ENCODE peak calls at places on chromosomes 16 and 17, in four cellular contexts. One of them, this sample, is unnamed.

GRCh38 chr17:73342057-73342522 is 30.3 kb upstream of the CDC42EP4 start:
- DNase-seq in astrocyte of the spinal cord: peak
- DNase-seq in upper lobe of right lung: peak
- DNase-seq in HFF-Myc: peak
- DNase-seq in this sample: peak

GRCh38 chr16:85989863-85990643 is 91.1 kb downstream of the IRF8 start:
- DNase-seq in HFF-Myc: no peak
- DNase-seq in astrocyte of the spinal cord: no peak
- DNase-seq in upper lobe of right lung: no peak
- DNase-seq in this sample: no peak

GRCh38 chr16:1094124-1094479 is 1.9 kb downstream of the C1QTNF8 start:
- DNase-seq in upper lobe of right lung: no peak
- DNase-seq in astrocyte of the spinal cord: no peak
- DNase-seq in HFF-Myc: no peak
- DNase-seq in this sample: no peak

GRCh38 chr16:1527836-1528811 is 5.3 kb upstream of the TMEM204 start:
- DNase-seq in upper lobe of right lung: no peak
- DNase-seq in astrocyte of the spinal cord: no peak
- DNase-seq in HFF-Myc: no peak
- DNase-seq in this sample: no peak

GRCh38 chr16:81939164-81940067 is 71.9 kb downstream of the SDR42E1 start:
- DNase-seq in HFF-Myc: no peak
- DNase-seq in upper lobe of right lung: no peak
- DNase-seq in astrocyte of the spinal cord: no peak
- DNase-seq in this sample: peak

GRCh38 chr17:64418506-64419339 is 28.1 kb upstream of the PECAM1 start:
- DNase-seq in astrocyte of the spinal cord: peak
- DNase-seq in upper lobe of right lung: peak
- DNase-seq in HFF-Myc: peak
- DNase-seq in this sample: no peak

GRCh38 chr16:58026139-58026704 is 668 bp downstream of the MMP15 start:
- DNase-seq in HFF-Myc: no peak
- DNase-seq in astrocyte of the spinal cord: peak
- DNase-seq in upper lobe of right lung: peak
- DNase-seq in this sample: peak

GRCh38 chr17:31269597-31269996 is 27.4 kb downstream of the OMG start:
- DNase-seq in astrocyte of the spinal cord: peak
- DNase-seq in upper lobe of right lung: no peak
- DNase-seq in HFF-Myc: peak
- DNase-seq in this sample: peak

GRCh38 chr17:79478051-79478461 is 132.8 kb downstream of the RBFOX3 start:
- DNase-seq in upper lobe of right lung: no peak
- DNase-seq in HFF-Myc: no peak
- DNase-seq in astrocyte of the spinal cord: no peak
- DNase-seq in this sample: no peak

GRCh38 chr17:43341705-43342600 is 56.8 kb upstream of the ARL4D start:
- DNase-seq in HFF-Myc: no peak
- DNase-seq in upper lobe of right lung: no peak
- DNase-seq in astrocyte of the spinal cord: peak
- DNase-seq in this sample: no peak

GRCh38 chr17:81694810-81695209 is 8.4 kb upstream of the MRPL12 start:
- DNase-seq in astrocyte of the spinal cord: no peak
- DNase-seq in HFF-Myc: no peak
- DNase-seq in upper lobe of right lung: no peak
- DNase-seq in this sample: no peak

GRCh38 chr17:40109471-40109824 is 9.1 kb upstream of the NR1D1 start:
- DNase-seq in upper lobe of right lung: no peak
- DNase-seq in HFF-Myc: no peak
- DNase-seq in astrocyte of the spinal cord: no peak
- DNase-seq in this sample: no peak
- TF ChIP-seq CTCF in upper lobe of right lung: peak
- TF ChIP-seq CTCF in HFF-Myc: peak
- TF ChIP-seq CTCF in astrocyte of the spinal cord: peak
- TF ChIP-seq CTCF in this sample: no peak

GRCh38 chr16:89171216-89172170 is at the start of gene CDH15:
- DNase-seq in astrocyte of the spinal cord: peak
- DNase-seq in HFF-Myc: peak
- DNase-seq in upper lobe of right lung: peak
- DNase-seq in this sample: peak

GRCh38 chr16:89169778-89170177 is 1.8 kb upstream of the CDH15 start:
- DNase-seq in astrocyte of the spinal cord: no peak
- DNase-seq in upper lobe of right lung: no peak
- DNase-seq in HFF-Myc: no peak
- DNase-seq in this sample: no peak

GRCh38 chr16:89172171-89172900 is 788 bp downstream of the CDH15 start:
- DNase-seq in HFF-Myc: no peak
- DNase-seq in upper lobe of right lung: no peak
- DNase-seq in astrocyte of the spinal cord: no peak
- DNase-seq in this sample: no peak

GRCh38 chr16:89168381-89169189 is 3.0 kb upstream of the CDH15 start:
- DNase-seq in astrocyte of the spinal cord: no peak
- DNase-seq in HFF-Myc: no peak
- DNase-seq in upper lobe of right lung: no peak
- DNase-seq in this sample: no peak

DNA sequence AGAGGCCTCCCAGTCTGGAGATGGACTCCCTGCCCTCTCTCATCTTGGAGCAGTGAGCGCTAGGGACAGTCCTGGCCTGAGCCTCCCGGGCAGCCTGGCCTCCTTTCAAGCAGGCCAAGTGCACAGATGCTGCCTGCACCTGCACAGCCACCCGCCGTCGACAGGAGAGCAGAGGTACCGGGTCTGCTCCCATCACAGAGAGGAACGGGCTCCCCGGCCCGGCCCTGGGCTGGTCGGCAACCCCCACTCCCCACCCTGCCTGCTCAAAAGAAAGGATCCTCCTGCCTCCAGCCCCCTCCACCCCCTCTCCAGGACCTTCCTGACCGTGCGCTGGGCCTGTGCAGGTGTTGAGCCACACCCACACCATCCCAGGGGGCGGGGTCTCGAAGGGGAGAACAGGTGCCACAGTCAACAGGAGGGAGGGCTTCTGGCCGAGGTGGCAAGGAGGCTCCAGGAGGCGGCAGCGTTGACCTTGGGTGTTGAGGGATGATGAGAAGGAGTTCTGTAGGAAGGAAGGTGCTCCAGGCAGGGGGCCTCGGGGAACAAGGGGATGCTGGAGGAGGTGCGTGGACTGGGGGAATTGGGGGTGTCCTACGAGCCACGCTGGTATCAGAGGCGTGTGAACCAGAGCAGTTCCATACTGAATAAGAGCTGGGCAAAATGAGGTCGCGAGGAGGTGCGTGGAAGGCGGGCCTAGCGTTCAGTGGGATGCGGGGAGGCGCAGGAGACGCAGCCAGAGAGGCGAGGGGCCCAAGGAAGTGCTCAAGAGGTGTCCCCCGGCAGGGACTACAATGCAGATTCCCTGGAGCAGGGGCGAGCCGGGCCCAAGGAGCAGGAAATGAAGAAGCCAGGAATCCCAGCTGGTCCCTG is 967 bp upstream of the CDH15 start:
- DNase-seq in HFF-Myc: no peak
- DNase-seq in upper lobe of right lung: peak
- DNase-seq in astrocyte of the spinal cord: no peak
- DNase-seq in this sample: no peak
- TF ChIP-seq CTCF in HFF-Myc: no peak
- TF ChIP-seq CTCF in upper lobe of right lung: no peak
- TF ChIP-seq CTCF in astrocyte of the spinal cord: no peak
- TF ChIP-seq CTCF in this sample: no peak

GRCh38 chr16:89574681-89575246 is 794 bp upstream of the CPNE7 start:
- DNase-seq in astrocyte of the spinal cord: peak
- DNase-seq in HFF-Myc: no peak
- DNase-seq in upper lobe of right lung: peak
- DNase-seq in this sample: peak
- TF ChIP-seq CTCF in astrocyte of the spinal cord: peak
- TF ChIP-seq CTCF in HFF-Myc: peak
- TF ChIP-seq CTCF in upper lobe of right lung: peak
- TF ChIP-seq CTCF in this sample: peak

GRCh38 chr17:67157732-67158639 is 87.0 kb downstream of the HELZ start:
- DNase-seq in astrocyte of the spinal cord: peak
- DNase-seq in HFF-Myc: no peak
- DNase-seq in upper lobe of right lung: no peak
- DNase-seq in this sample: no peak
- TF ChIP-seq CTCF in astrocyte of the spinal cord: peak
- TF ChIP-seq CTCF in HFF-Myc: peak
- TF ChIP-seq CTCF in upper lobe of right lung: no peak
- TF ChIP-seq CTCF in this sample: no peak

DNA sequence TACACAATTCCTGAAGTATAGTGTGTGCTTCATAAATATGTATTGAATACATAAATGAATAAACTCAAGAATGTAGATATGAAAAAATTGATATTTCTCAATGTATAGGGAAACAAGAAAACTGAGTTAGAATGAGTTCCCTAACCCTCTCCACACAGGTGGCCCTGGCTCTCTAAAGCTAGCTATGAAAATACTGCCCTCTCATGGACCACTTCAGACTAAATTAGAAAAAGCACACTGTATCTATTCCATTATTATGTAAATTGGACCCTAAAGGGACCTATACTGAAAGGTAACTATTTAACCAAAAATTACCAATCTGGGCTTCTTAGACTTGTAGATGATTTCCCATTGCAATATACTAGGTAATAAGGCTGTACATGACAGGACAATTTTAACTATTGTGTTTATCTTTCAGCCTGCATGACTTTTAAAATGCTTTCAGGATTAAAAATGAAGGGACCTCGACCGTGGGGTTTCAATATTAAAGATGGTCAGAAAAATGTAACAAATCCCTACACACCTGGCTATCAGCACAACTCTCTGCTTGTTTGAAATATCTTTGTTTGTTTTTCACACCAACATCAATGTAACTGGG is 672.5 kb upstream of the KIF2B start:
- DNase-seq in astrocyte of the spinal cord: no peak
- DNase-seq in HFF-Myc: no peak
- DNase-seq in upper lobe of right lung: no peak
- DNase-seq in this sample: no peak
- TF ChIP-seq CTCF in astrocyte of the spinal cord: no peak
- TF ChIP-seq CTCF in HFF-Myc: no peak
- TF ChIP-seq CTCF in upper lobe of right lung: no peak
- TF ChIP-seq CTCF in this sample: no peak

GRCh38 chr17:51166198-51166986 is at the start of gene NME2:
- DNase-seq in astrocyte of the spinal cord: peak
- DNase-seq in upper lobe of right lung: peak
- DNase-seq in HFF-Myc: peak
- DNase-seq in this sample: peak
- TF ChIP-seq CTCF in astrocyte of the spinal cord: no peak
- TF ChIP-seq CTCF in upper lobe of right lung: no peak
- TF ChIP-seq CTCF in HFF-Myc: no peak
- TF ChIP-seq CTCF in this sample: no peak

GRCh38 chr16:77406680-77407079 is 28.2 kb downstream of the ADAMTS18 start:
- DNase-seq in astrocyte of the spinal cord: peak
- DNase-seq in upper lobe of right lung: no peak
- DNase-seq in HFF-Myc: no peak
- DNase-seq in this sample: no peak
- TF ChIP-seq CTCF in astrocyte of the spinal cord: peak
- TF ChIP-seq CTCF in upper lobe of right lung: no peak
- TF ChIP-seq CTCF in HFF-Myc: peak
- TF ChIP-seq CTCF in this sample: no peak

DNA sequence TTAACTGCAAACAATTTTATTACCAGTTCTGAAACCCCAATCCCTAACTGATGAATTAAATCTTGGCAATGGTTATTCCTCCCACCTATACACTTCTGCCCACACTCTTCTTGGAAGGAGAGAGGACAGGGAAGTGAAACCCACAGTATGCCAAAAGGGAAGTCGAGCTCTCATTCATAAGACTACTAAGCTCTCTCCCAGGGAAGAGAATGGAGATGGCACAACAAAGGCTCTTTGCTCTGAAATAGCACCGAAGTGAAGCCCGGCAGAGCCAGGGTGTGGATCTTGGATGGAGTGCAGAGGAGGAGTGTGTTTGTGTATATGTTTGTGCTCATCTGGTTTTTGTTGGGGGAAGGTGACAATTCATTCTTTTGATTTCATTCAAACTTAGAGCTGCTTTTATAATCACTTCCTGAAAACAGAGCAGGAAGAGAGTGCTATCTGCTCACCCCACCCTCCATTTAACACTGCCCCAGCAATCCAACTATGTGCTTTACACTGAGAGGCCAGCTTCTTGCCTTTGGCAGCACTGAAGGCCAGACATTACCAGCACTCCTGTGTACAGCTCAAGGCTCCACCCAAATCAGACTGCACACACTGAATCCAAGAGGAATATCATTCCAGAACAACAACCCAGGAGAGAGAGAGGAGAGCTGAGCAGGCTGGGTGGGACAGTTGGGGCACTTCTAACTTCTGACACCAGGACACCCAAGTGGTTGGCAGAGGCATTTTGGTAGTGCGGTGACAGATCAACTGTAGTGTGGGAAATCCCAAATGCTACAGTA is 68.8 kb downstream of the HIC1 start:
- DNase-seq in upper lobe of right lung: no peak
- DNase-seq in HFF-Myc: no peak
- DNase-seq in astrocyte of the spinal cord: peak
- DNase-seq in this sample: no peak
- TF ChIP-seq CTCF in upper lobe of right lung: no peak
- TF ChIP-seq CTCF in HFF-Myc: no peak
- TF ChIP-seq CTCF in astrocyte of the spinal cord: no peak
- TF ChIP-seq CTCF in this sample: no peak

GRCh38 chr17:6427284-6427781 is 7.6 kb downstream of the AIPL1 start:
- DNase-seq in astrocyte of the spinal cord: peak
- DNase-seq in HFF-Myc: no peak
- DNase-seq in upper lobe of right lung: no peak
- DNase-seq in this sample: no peak
- TF ChIP-seq CTCF in astrocyte of the spinal cord: peak
- TF ChIP-seq CTCF in HFF-Myc: no peak
- TF ChIP-seq CTCF in upper lobe of right lung: no peak
- TF ChIP-seq CTCF in this sample: no peak

This sample was measured in endothelial cell.